ENCODE peak calls at places on chromosomes 7 and 10, in six cellular contexts. R is A549, J is WTC11, I is H1, K is HepG2, Y is SK-N-SH. Z is an unnamed sample.
A peak's percentile ranks its signal among the peaks of the same experiment; 100 is the strongest.

GRCh38 chr10:62779487-62780248 is 24.9 kb upstream of the ADO start:
- DNase-seq in R (no peak), K (no peak), I (no peak), Y (no peak), J (no peak), Z (peak; percentile 25)

GRCh38 chr7:6205921-6206660 is 66.3 kb downstream of the CYTH3 start:
- DNase-seq in K (no peak), J (no peak), I (no peak), Y (peak; percentile 82), R (no peak), Z (no peak)

GRCh38 chr10:132111121-132111731 is 45.5 kb downstream of the JAKMIP3 start:
- DNase-seq in I (no peak), J (no peak), K (no peak), R (no peak), Y (no peak), Z (no peak)

GRCh38 chr7:100600222-100601038 is 1.7 kb upstream of the PCOLCE start:
- DNase-seq in K (no peak), J (peak; percentile 50), Y (peak; percentile 51), I (no peak), R (no peak), Z (peak; percentile 89)

GRCh38 chr7:148915211-148915610 is 31.1 kb upstream of the EZH2 start:
- DNase-seq in R (no peak), J (no peak), K (no peak), Y (no peak), I (no peak), Z (no peak)

GRCh38 chr10:110900983-110901382 is 18.0 kb downstream of the BBIP1 start:
- DNase-seq in R (no peak), K (no peak), I (no peak), J (no peak), Y (no peak), Z (no peak)

GRCh38 chr7:153530441-153530840 is 521.8 kb upstream of the DPP6 start:
- DNase-seq in K (no peak), R (no peak), J (no peak), I (no peak), Y (no peak), Z (no peak)

GRCh38 chr10:133162178-133162909 is 2.3 kb downstream of the KNDC1 start:
- DNase-seq in J (no peak), I (no peak), K (peak; percentile 25), R (no peak), Y (no peak), Z (no peak)

GRCh38 chr10:104678658-104679057 is 37.6 kb downstream of the SORCS3 start:
- DNase-seq in K (no peak), R (no peak), Y (no peak), J (no peak), I (no peak), Z (no peak)

GRCh38 chr10:76309744-76310441 is 878.5 kb downstream of the LRMDA start:
- DNase-seq in Y (peak; percentile 51), R (no peak), I (no peak), J (no peak), K (no peak), Z (no peak)

GRCh38 chr10:76303682-76304316 is 872.4 kb downstream of the LRMDA start:
- DNase-seq in R (peak; percentile 61), J (peak; percentile 76), Y (peak; percentile 70), K (peak; percentile 81), I (peak; percentile 41), Z (peak; percentile 80)

GRCh38 chr10:76308946-76309529 is 877.6 kb downstream of the LRMDA start:
- DNase-seq in K (no peak), R (no peak), I (no peak), J (no peak), Y (no peak), Z (no peak)

GRCh38 chr10:76305930-76306612 is 874.6 kb downstream of the LRMDA start:
- DNase-seq in R (no peak), K (no peak), Y (no peak), I (no peak), J (no peak), Z (peak; percentile 41)

GRCh38 chr10:76306859-76307258 is 875.4 kb downstream of the LRMDA start:
- DNase-seq in I (no peak), R (no peak), K (no peak), J (no peak), Y (no peak), Z (peak; percentile 90)
- TF ChIP-seq MAX in I (no peak), R (no peak), K (no peak), J (no peak), Y (no peak), Z (peak; percentile 70)

GRCh38 chr7:138167222-138167621 is 91.0 kb downstream of the AKR1D1 start:
- DNase-seq in Y (no peak), K (no peak), J (no peak), I (no peak), R (no peak), Z (no peak)

GRCh38 chr7:138170959-138171703 is 94.9 kb downstream of the AKR1D1 start:
- DNase-seq in K (no peak), J (no peak), Y (no peak), I (no peak), R (no peak), Z (no peak)

GRCh38 chr7:138169441-138169851 is 93.2 kb downstream of the AKR1D1 start:
- DNase-seq in K (no peak), Y (no peak), I (peak; percentile 79), J (peak; percentile 32), R (no peak), Z (no peak)

GRCh38 chr7:138167869-138168296 is 91.6 kb downstream of the AKR1D1 start:
- DNase-seq in J (no peak), Y (no peak), K (no peak), I (no peak), R (no peak), Z (no peak)

GRCh38 chr7:138170298-138170697 is 94.0 kb downstream of the AKR1D1 start:
- DNase-seq in R (no peak), I (no peak), J (peak; percentile 25), K (peak; percentile 50), Y (no peak), Z (no peak)
- TF ChIP-seq MAX in R (no peak), I (no peak), J (no peak), K (no peak), Y (no peak), Z (no peak)

DNA sequence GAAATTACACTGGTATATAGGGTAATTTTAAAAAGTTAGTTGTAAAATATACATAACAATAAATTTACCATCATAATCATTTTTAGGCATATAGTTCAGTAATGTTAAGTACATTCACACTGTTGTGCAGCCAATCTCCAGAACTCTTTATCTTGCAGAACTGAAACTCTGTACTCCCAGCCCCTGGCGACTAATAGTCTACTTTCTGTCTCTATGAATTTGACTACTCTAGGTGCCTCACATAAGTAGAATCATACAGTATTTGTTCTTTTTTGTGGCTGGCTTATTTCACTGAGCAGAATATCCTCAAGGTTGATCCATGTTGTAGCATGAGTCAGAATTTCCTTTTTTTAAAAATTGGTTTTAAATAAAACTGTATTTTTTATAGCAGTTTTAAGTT is 41.4 kb downstream of the NRF1 start:
- DNase-seq in J (no peak), I (no peak), K (no peak), R (no peak), Y (no peak), Z (no peak)
- TF ChIP-seq MAX in J (no peak), I (no peak), K (no peak), R (no peak), Y (no peak), Z (no peak)

GRCh38 chr7:43303740-43304241 is 191.3 kb downstream of the HECW1 start:
- DNase-seq in K (no peak), Y (no peak), I (no peak), R (no peak), J (no peak), Z (no peak)
- TF ChIP-seq MAX in K (no peak), Y (no peak), I (no peak), R (no peak), J (no peak), Z (no peak)

GRCh38 chr10:100516847-100517246 is 2.8 kb downstream of the SEC31B start:
- DNase-seq in J (peak; percentile 41), R (peak; percentile 21), I (no peak), K (peak; percentile 24), Y (peak; percentile 36), Z (peak; percentile 31)

GRCh38 chr10:100518761-100519241 is 860 bp downstream of the SEC31B start:
- DNase-seq in Y (peak; percentile 71), R (peak; percentile 58), J (peak; percentile 69), I (no peak), K (peak; percentile 65), Z (peak; percentile 64)

GRCh38 chr10:100522107-100522811 is 2.6 kb upstream of the SEC31B start:
- DNase-seq in J (no peak), I (no peak), R (no peak), K (no peak), Y (no peak), Z (no peak)

GRCh38 chr10:100520811-100521210 is 1.1 kb upstream of the SEC31B start:
- DNase-seq in J (no peak), K (no peak), R (no peak), Y (no peak), I (no peak), Z (no peak)

GRCh38 chr10:100519321-100520051 is at the start of gene SEC31B:
- DNase-seq in Y (peak; percentile 85), I (no peak), R (no peak), K (peak; percentile 50), J (peak; percentile 77), Z (no peak)
- TF ChIP-seq MAX in Y (no peak), I (peak; percentile 63), R (no peak), K (no peak), J (peak; percentile 62), Z (no peak)

DNA sequence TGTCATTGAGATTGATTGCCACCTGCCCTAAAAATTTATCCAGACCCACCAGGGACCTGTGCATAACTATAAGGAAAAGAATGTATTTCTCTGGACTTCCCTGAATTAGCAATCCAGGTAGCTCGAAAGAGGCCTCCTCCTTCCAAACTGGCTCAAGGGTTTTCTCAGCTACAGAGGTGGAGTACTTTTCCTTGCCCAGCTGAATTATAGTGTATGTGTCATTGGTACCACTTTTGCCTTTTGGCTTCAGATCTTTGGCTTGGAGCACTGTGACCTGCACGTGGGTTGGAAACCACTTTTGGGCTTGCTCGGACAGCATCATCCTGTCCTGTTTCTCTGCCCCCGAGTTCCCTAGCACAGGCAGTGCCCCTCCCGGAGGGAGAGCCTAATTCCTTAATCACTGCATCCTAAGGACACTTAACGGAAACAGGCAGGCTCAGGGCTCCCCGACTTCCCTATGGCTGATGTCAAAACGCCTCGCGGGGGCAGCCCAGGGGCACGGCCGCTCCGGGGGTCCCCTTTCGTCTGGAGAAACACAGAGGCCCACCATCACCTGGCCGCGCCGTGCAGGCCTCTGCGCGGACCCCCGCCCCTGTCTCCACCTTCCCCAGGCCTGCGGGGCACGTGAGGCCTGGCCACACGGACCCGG is 775 bp downstream of the RAB11FIP2 start:
- DNase-seq in I (no peak), R (peak; percentile 16), K (peak; percentile 15), Y (no peak), J (peak; percentile 54), Z (peak; percentile 58)
- TF ChIP-seq MAX in I (no peak), R (peak; percentile 59), K (no peak), Y (peak; percentile 56), J (no peak), Z (peak; percentile 75)

DNA sequence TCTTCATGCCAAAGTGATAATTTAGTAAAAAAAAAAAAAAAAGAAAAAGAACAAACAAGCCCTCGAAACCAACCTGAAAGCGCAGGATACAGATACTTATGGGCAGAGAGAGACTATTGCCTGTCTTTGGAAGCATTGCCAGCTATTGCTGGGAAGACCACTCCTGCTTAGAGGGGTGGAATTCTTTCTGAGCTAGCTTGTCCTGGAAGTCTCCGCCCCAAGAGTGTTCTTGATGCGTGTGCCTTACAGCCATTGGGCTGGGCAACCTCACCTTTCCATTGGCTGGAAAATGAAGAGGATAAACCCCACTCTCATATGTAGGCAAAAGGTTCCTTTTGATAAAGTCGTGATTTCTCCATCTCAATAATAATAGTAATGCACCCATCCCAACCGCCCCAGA is 19.9 kb upstream of the INSYN2A start:
- DNase-seq in K (no peak), R (no peak), Y (no peak), I (no peak), J (no peak), Z (no peak)
- TF ChIP-seq MAX in K (no peak), R (no peak), Y (no peak), I (no peak), J (no peak), Z (no peak)

Z was measured in NB4.